ENCODE peak calls at places on chromosomes 3 and 15, in six cellular contexts. A, F, S, T, X and C are unnamed samples.

GRCh38 chr3:69914395-69914794 is 85.1 kb upstream of the SAMMSON start:
- DNase-seq in S (no peak), F (no peak), T (no peak), X (no peak), A (no peak), C (no peak)

GRCh38 chr15:58340176-58340575 is 91.6 kb upstream of the LIPC start:
- DNase-seq in F (no peak), T (no peak), X (no peak), S (no peak), A (peak), C (no peak)

GRCh38 chr15:67574981-67575632 is 32.6 kb downstream of the MAP2K5 start:
- DNase-seq in F (no peak), T (no peak), X (no peak), S (no peak), A (no peak), C (no peak)

GRCh38 chr3:13275376-13276005 is 144.6 kb downstream of the NUP210 start:
- DNase-seq in X (no peak), T (peak), S (no peak), A (no peak), F (no peak), C (no peak)

GRCh38 chr15:73632670-73633058 is 525 bp downstream of the NPTN start:
- DNase-seq in X (no peak), A (no peak), T (peak), S (no peak), F (no peak), C (no peak)

GRCh38 chr3:117165611-117166051 is 456.1 kb downstream of the TUSC7 start:
- DNase-seq in X (no peak), T (no peak), F (no peak), S (no peak), A (peak), C (no peak)

GRCh38 chr3:128486157-128486691 is 6.8 kb downstream of the GATA2 start:
- DNase-seq in A (no peak), T (no peak), F (no peak), S (no peak), X (no peak), C (no peak)

GRCh38 chr3:64815195-64815627 is 127.4 kb upstream of the ADAMTS9 start:
- DNase-seq in S (no peak), A (peak), T (no peak), F (no peak), X (no peak), C (no peak)

GRCh38 chr3:38662544-38662943 is 13.1 kb upstream of the SCN5A start:
- DNase-seq in A (peak), T (no peak), F (no peak), S (no peak), X (no peak), C (no peak)

GRCh38 chr3:120094776-120095225 is 554 bp upstream of the GSK3B start:
- DNase-seq in A (peak), X (peak), S (peak), F (peak), T (peak), C (peak)

GRCh38 chr15:88992216-88992615 is 79.0 kb upstream of the MFGE8 start:
- DNase-seq in S (no peak), X (no peak), F (no peak), A (no peak), T (no peak), C (no peak)

GRCh38 chr15:66873856-66874255 is 171.8 kb downstream of the SMAD6 start:
- DNase-seq in S (no peak), X (no peak), F (no peak), A (no peak), T (no peak), C (no peak)

GRCh38 chr3:127535106-127535785 is 55.3 kb downstream of the TPRA1 start:
- DNase-seq in T (no peak), S (no peak), F (no peak), X (no peak), A (no peak), C (no peak)

GRCh38 chr3:182651461-182651860 is 141.8 kb upstream of the ATP11B start:
- DNase-seq in A (no peak), X (peak), T (no peak), S (no peak), F (no peak), C (no peak)

GRCh38 chr15:98779463-98780071 is 131.2 kb downstream of the IGF1R start:
- DNase-seq in X (peak), T (peak), S (peak), A (peak), F (peak), C (peak)

GRCh38 chr3:23271876-23272741 is 69.0 kb downstream of the UBE2E2 start:
- DNase-seq in F (no peak), X (no peak), A (no peak), S (no peak), T (no peak), C (no peak)

GRCh38 chr3:71536376-71536965 is 47.1 kb downstream of the FOXP1 start:
- DNase-seq in T (no peak), F (no peak), X (no peak), S (no peak), A (peak), C (no peak)

GRCh38 chr3:53665606-53666005 is 171.2 kb downstream of the CACNA1D start:
- DNase-seq in T (no peak), F (no peak), A (no peak), X (no peak), S (no peak), C (no peak)

GRCh38 chr3:171374661-171375285 is 85.4 kb downstream of the TNIK start:
- DNase-seq in X (no peak), T (no peak), F (no peak), A (peak), S (no peak), C (no peak)

GRCh38 chr3:49955636-49956035 is 15.7 kb downstream of the RBM6 start:
- DNase-seq in S (no peak), X (no peak), T (no peak), A (no peak), F (no peak), C (no peak)

GRCh38 chr3:36591959-36592358 is 172.4 kb downstream of the DCLK3 start:
- DNase-seq in F (no peak), A (peak), X (no peak), T (no peak), S (no peak), C (no peak)

GRCh38 chr3:133829310-133829707 is 23.7 kb downstream of the SRPRB start:
- DNase-seq in T (no peak), X (no peak), A (no peak), S (no peak), F (no peak), C (no peak)

GRCh38 chr3:123733805-123734526 is 149.1 kb upstream of the HACD2 start:
- DNase-seq in X (no peak), F (no peak), S (no peak), A (peak), T (no peak), C (no peak)

GRCh38 chr3:46422617-46423016 is 15.6 kb downstream of the CCRL2 start:
- DNase-seq in X (peak), A (no peak), S (no peak), F (no peak), T (no peak), C (no peak)

GRCh38 chr15:65862682-65863081 is 6.6 kb upstream of the RAB11A start:
- DNase-seq in F (no peak), T (no peak), X (peak), A (peak), S (no peak), C (peak)

GRCh38 chr15:101502572-101503295 is 13.2 kb upstream of the PCSK6 start:
- DNase-seq in T (no peak), A (no peak), S (no peak), X (no peak), F (no peak), C (no peak)

GRCh38 chr3:156742401-156742800 is 68.0 kb downstream of the TIPARP start:
- DNase-seq in T (no peak), A (no peak), X (no peak), F (no peak), S (no peak), C (no peak)

GRCh38 chr3:179236676-179237301 is 14.1 kb downstream of the KCNMB3 start:
- DNase-seq in A (no peak), T (no peak), F (no peak), S (no peak), X (no peak), C (no peak)

GRCh38 chr15:90660195-90660995 is 56.8 kb upstream of the BLM start:
- DNase-seq in T (peak), F (no peak), A (peak), X (peak), S (no peak), C (peak)

GRCh38 chr15:90667063-90667754 is 49.9 kb upstream of the BLM start:
- DNase-seq in S (no peak), T (peak), X (no peak), F (no peak), A (no peak), C (no peak)

GRCh38 chr15:90665288-90666134 is 51.6 kb upstream of the BLM start:
- DNase-seq in X (peak), F (no peak), T (peak), A (peak), S (peak), C (no peak)

GRCh38 chr15:90666135-90666909 is 50.8 kb upstream of the BLM start:
- DNase-seq in F (no peak), A (no peak), S (no peak), T (peak), X (no peak), C (no peak)

GRCh38 chr15:90664650-90665287 is 52.4 kb upstream of the BLM start:
- DNase-seq in F (no peak), S (peak), T (peak), A (peak), X (peak), C (peak)
- TF ChIP-seq CTCF in F (no peak), S (no peak), T (no peak), A (no peak), X (no peak), C (no peak)

DNA sequence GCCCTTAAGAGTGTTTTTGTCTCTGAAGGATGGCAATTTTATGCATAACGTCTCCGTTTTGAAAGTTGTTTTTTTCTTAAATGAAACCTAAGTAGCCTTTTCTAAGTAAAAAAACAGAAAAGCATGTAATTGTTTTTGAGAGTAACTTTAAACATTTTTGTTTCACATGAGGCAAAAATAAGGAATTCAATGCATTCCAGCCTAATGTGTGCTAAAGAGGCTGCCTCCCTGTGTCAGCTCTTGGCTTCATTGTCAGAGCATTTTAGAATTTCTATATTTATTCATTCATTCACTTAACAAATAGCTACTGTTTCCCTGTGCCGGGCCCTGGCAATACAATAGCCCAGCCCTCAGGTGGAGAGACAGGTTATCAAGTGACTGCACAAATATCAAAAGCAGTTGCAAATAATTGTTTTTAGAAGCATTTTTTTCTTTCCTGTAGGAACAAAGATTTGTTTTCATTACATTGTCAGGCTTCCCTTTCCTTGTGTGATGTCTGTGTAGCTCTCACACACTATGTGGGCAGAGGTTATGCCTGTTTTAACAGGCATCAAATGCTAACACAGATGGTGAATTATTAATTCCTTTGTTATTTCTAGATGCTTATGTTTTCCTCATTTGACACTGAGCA is 81.9 kb downstream of the CCK start:
- DNase-seq in F (no peak), X (no peak), S (no peak), A (no peak), T (no peak), C (no peak)
- TF ChIP-seq CTCF in F (no peak), X (no peak), S (no peak), A (no peak), T (no peak), C (no peak)

GRCh38 chr3:108153451-108153981 is 62.7 kb upstream of the CD47 start:
- DNase-seq in T (no peak), A (peak), X (peak), S (no peak), F (no peak), C (no peak)
- TF ChIP-seq CTCF in T (no peak), A (peak), X (peak), S (no peak), F (peak), C (peak)

GRCh38 chr3:136734382-136735070 is 17.7 kb downstream of the STAG1 start:
- DNase-seq in F (no peak), X (no peak), A (no peak), T (no peak), S (no peak), C (no peak)
- TF ChIP-seq CTCF in F (no peak), X (no peak), A (no peak), T (no peak), S (no peak), C (no peak)

GRCh38 chr15:63043391-63044076 is 987 bp downstream of the TPM1 start:
- DNase-seq in X (no peak), S (peak), F (no peak), T (no peak), A (no peak), C (peak)

GRCh38 chr15:63040954-63041353 is 1.6 kb upstream of the TPM1 start:
- DNase-seq in T (no peak), F (no peak), A (no peak), S (no peak), X (no peak), C (no peak)

GRCh38 chr15:63042879-63043340 is 363 bp downstream of the TPM1 start:
- DNase-seq in T (no peak), X (no peak), F (no peak), A (no peak), S (no peak), C (no peak)

GRCh38 chr15:63041402-63041977 is 1.1 kb upstream of the TPM1 start:
- DNase-seq in A (no peak), T (no peak), F (no peak), S (no peak), X (no peak), C (no peak)

GRCh38 chr15:63041982-63042878 is at the start of gene TPM1:
- DNase-seq in X (peak), F (no peak), T (peak), S (peak), A (peak), C (no peak)
- TF ChIP-seq CTCF in X (no peak), F (no peak), T (peak), S (no peak), A (no peak), C (no peak)

GRCh38 chr3:111859061-111859973 is at the start of gene PHLDB2:
- DNase-seq in S (peak), F (no peak), X (peak), A (peak), T (peak), C (peak)
- TF ChIP-seq CTCF in S (no peak), F (no peak), X (no peak), A (no peak), T (no peak), C (no peak)

GRCh38 chr3:186509423-186509822 is 34.8 kb downstream of the CRYGS start:
- DNase-seq in F (no peak), A (no peak), T (no peak), X (no peak), S (no peak), C (no peak)
- TF ChIP-seq CTCF in F (no peak), A (no peak), T (no peak), X (no peak), S (no peak), C (no peak)

GRCh38 chr15:62337934-62338333 is 172.8 kb upstream of the C2CD4B start:
- DNase-seq in X (no peak), T (no peak), A (no peak), S (no peak), F (no peak), C (no peak)
- TF ChIP-seq CTCF in X (no peak), T (no peak), A (no peak), S (no peak), F (no peak), C (no peak)